ENCODE peak calls at places on chromosomes 5 and 9, in four cellular contexts. U, T, Z and Y are unnamed samples.

GRCh38 chr5:134124289-134125194 is 10.1 kb downstream of the TCF7 start:
- DNase-seq in T (no peak), U (no peak), Z (no peak), Y (no peak)

GRCh38 chr5:173633304-173633703 is 16.9 kb upstream of the BOD1 start:
- DNase-seq in Z (no peak), U (no peak), T (no peak), Y (no peak)

GRCh38 chr9:122190597-122191381 is 31.1 kb downstream of the MORN5 start:
- DNase-seq in Z (no peak), U (no peak), T (peak), Y (no peak)

GRCh38 chr5:98679963-98680362 is 93.5 kb upstream of the RGMB start:
- DNase-seq in T (no peak), Z (no peak), U (no peak), Y (no peak)

GRCh38 chr9:87613265-87614111 is 112.4 kb upstream of the CTSL start:
- DNase-seq in Z (no peak), T (peak), U (peak), Y (no peak)

GRCh38 chr9:121483049-121483448 is 16.6 kb downstream of the GGTA1 start:
- DNase-seq in T (peak), Z (peak), U (no peak), Y (no peak)

GRCh38 chr9:16830806-16831205 is 39.7 kb downstream of the BNC2 start:
- DNase-seq in U (no peak), Z (no peak), T (no peak), Y (no peak)

GRCh38 chr9:6955251-6955921 is 197.6 kb downstream of the KDM4C start:
- DNase-seq in Z (no peak), T (peak), U (no peak), Y (no peak)

GRCh38 chr5:52922384-52922783 is 66.8 kb upstream of the ITGA2 start:
- DNase-seq in Z (no peak), U (no peak), T (peak), Y (no peak)
- TF ChIP-seq CREM in Z (no peak), U (no peak), T (no peak), Y (no peak)

GRCh38 chr5:17203329-17204132 is 13.9 kb upstream of the BASP1 start:
- DNase-seq in Z (peak), U (no peak), T (peak), Y (no peak)
- TF ChIP-seq CREM in Z (no peak), U (no peak), T (no peak), Y (no peak)

DNA sequence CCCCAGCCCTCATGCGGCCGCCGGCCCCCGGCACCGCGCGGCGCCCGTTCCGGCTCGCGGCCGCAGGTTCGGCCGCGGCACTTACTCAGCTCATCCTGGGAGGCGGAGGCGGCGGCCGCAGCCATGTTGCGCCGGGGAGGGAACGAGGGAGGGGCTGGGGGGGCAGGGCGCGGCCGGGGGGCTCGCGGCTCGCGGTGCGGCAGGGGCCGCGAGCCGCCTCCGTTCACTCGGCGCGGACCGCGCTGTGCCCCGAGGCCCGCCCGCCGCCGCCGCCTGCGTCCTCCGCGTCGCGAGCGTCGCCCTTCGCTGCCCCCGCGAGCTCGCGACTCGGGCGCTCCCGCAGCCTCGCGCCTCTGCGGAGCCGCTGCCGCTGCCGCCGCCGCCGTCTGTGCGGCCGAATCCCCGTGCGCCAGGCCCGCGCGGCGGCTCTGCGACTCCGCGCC is 743 bp downstream of the ECPAS start:
- DNase-seq in U (no peak), Z (peak), T (peak), Y (no peak)
- TF ChIP-seq CREM in U (no peak), Z (no peak), T (no peak), Y (peak)

DNA sequence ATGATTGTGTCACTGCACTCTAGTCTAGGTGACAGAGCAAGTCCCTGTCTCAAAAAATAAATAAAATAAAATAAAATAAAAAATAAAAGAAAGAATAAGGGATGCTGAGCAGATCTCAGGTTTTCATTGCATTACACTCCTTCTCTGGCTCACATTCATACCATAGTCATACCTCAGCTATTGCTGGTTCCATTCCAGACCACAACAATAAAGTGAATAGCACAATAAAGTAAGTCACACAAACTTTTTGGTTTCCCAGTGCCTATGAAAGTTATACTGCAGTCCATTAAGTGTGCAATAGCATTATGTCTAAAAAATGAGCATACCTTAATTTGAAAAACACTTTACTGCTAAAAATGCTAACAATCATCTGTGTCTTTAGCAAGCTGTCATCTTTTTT is 415.8 kb downstream of the ZNF608 start:
- DNase-seq in T (no peak), U (no peak), Z (no peak), Y (no peak)
- TF ChIP-seq CREM in T (no peak), U (no peak), Z (no peak), Y (no peak)

DNA sequence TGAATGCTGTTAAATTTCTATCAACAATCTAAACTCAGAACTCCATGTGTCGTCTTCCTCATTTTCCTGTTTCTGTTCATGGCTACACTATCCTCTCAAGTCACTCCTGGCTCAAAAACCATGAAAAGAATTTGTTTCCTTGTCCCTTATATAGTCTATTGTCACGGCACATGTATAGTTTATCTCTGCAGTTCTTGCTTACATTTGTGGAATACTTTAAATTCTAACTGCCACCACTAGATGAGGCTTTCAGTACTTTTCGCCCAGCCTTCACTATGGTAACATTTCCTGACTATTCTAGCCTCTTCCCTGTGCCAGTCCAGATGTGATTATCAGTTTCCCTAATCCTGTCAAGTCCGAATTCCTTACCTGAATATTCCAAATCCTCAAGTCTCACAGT is 34.6 kb downstream of the PKD2L2 start:
- DNase-seq in Z (no peak), U (no peak), T (no peak), Y (no peak)
- TF ChIP-seq CREM in Z (no peak), U (no peak), T (no peak), Y (no peak)

GRCh38 chr9:107487521-107488399 is 1.8 kb downstream of the KLF4 start:
- DNase-seq in Z (no peak), U (no peak), T (no peak), Y (peak)
- TF ChIP-seq CREM in Z (no peak), U (no peak), T (no peak), Y (peak)

DNA sequence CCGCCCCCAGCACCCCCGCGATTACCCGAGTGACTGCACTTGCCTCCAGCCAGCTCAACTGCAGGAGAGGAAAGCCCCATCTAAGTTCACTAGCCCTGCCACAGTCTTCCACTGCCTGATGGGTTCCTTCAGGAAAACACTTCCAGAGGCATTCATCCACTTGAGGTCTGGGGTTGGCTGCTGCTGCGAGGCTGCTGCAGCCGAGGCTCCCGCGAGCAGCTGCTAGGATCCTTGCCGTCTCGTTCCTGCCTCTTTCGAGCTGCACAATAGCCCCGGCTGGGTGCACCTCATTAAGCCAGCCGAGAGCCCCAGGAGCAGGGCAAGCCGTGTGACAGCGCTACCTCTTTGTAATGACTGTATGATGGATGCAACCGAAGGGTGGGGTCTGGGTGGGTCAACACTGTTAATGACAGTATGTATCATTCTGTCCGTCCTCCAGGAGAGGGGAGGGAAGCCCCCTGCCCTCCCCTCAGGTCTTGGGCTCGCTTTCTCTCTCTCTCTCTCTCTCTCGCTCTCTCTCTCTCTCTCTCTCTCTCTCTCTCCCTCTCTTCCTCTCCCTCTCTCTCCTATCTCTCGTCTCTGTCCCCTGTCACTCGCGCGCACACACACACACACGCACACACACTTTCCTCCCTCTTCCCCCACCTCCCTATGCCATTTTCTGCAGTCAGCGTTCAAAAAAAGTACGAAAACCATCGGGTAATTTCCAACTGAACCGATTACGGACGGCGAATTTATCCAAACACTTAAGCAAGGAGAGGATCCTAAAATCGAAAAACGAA is 24.4 kb upstream of the ELAVL2 start:
- DNase-seq in Z (no peak), T (no peak), U (no peak), Y (peak)
- TF ChIP-seq CREM in Z (no peak), T (no peak), U (no peak), Y (no peak)